ENCODE peak calls at places on chromosomes 13 and 19, in nine cellular contexts. One of them, this sample, is unnamed.
A peak's percentile ranks its signal among the peaks of the same experiment; 100 is the strongest.

GRCh38 chr19:30752876-30753275 is 380.7 kb downstream of the ZNF536 start:
- DNase-seq in suprapubic skin: no peak
- DNase-seq in HepG2: no peak
- DNase-seq in endothelial cell of umbilical vein: no peak
- DNase-seq in spleen: no peak
- DNase-seq in stomach: no peak
- DNase-seq in breast epithelium: no peak
- DNase-seq in sigmoid colon: no peak
- DNase-seq in vagina: peak; percentile 32
- DNase-seq in this sample: no peak

GRCh38 chr13:21018220-21018619 is 43.2 kb downstream of the LATS2 start:
- DNase-seq in endothelial cell of umbilical vein: no peak
- DNase-seq in breast epithelium: no peak
- DNase-seq in stomach: no peak
- DNase-seq in suprapubic skin: no peak
- DNase-seq in HepG2: no peak
- DNase-seq in sigmoid colon: no peak
- DNase-seq in spleen: no peak
- DNase-seq in vagina: no peak
- DNase-seq in this sample: no peak

GRCh38 chr19:58561373-58562125 is 3.1 kb upstream of the UBE2M start:
- DNase-seq in stomach: no peak
- DNase-seq in spleen: peak; percentile 78
- DNase-seq in HepG2: no peak
- DNase-seq in sigmoid colon: no peak
- DNase-seq in suprapubic skin: no peak
- DNase-seq in vagina: no peak
- DNase-seq in endothelial cell of umbilical vein: no peak
- DNase-seq in breast epithelium: no peak
- DNase-seq in this sample: no peak

GRCh38 chr19:18418034-18418724 is 1.0 kb upstream of the SSBP4 start:
- DNase-seq in HepG2: no peak
- DNase-seq in suprapubic skin: peak; percentile 80
- DNase-seq in breast epithelium: no peak
- DNase-seq in sigmoid colon: no peak
- DNase-seq in stomach: no peak
- DNase-seq in endothelial cell of umbilical vein: no peak
- DNase-seq in vagina: no peak
- DNase-seq in spleen: peak; percentile 85
- DNase-seq in this sample: no peak

GRCh38 chr13:79767126-79767525 is 286.2 kb downstream of the NDFIP2 start:
- DNase-seq in sigmoid colon: no peak
- DNase-seq in vagina: no peak
- DNase-seq in spleen: no peak
- DNase-seq in breast epithelium: no peak
- DNase-seq in suprapubic skin: no peak
- DNase-seq in endothelial cell of umbilical vein: peak; percentile 73
- DNase-seq in HepG2: no peak
- DNase-seq in stomach: no peak
- DNase-seq in this sample: no peak

GRCh38 chr13:66036024-66036614 is 1194.0 kb downstream of the PCDH9 start:
- DNase-seq in suprapubic skin: no peak
- DNase-seq in stomach: no peak
- DNase-seq in vagina: no peak
- DNase-seq in sigmoid colon: no peak
- DNase-seq in HepG2: no peak
- DNase-seq in breast epithelium: no peak
- DNase-seq in endothelial cell of umbilical vein: peak; percentile 4
- DNase-seq in spleen: no peak
- DNase-seq in this sample: no peak

GRCh38 chr13:98653471-98653985 is 76.6 kb upstream of the STK24 start:
- DNase-seq in sigmoid colon: peak; percentile 90
- DNase-seq in stomach: peak; percentile 88
- DNase-seq in breast epithelium: peak; percentile 76
- DNase-seq in HepG2: peak; percentile 63
- DNase-seq in endothelial cell of umbilical vein: peak; percentile 78
- DNase-seq in spleen: peak; percentile 85
- DNase-seq in suprapubic skin: peak; percentile 87
- DNase-seq in vagina: no peak
- DNase-seq in this sample: peak; percentile 69

GRCh38 chr13:51495300-51495699 is 42.5 kb upstream of the INTS6 start:
- DNase-seq in breast epithelium: no peak
- DNase-seq in HepG2: no peak
- DNase-seq in stomach: no peak
- DNase-seq in vagina: no peak
- DNase-seq in suprapubic skin: no peak
- DNase-seq in spleen: no peak
- DNase-seq in sigmoid colon: no peak
- DNase-seq in endothelial cell of umbilical vein: no peak
- DNase-seq in this sample: no peak

GRCh38 chr13:74450976-74451375 is 316.8 kb upstream of the KLF12 start:
- DNase-seq in stomach: no peak
- DNase-seq in endothelial cell of umbilical vein: no peak
- DNase-seq in sigmoid colon: no peak
- DNase-seq in breast epithelium: no peak
- DNase-seq in HepG2: no peak
- DNase-seq in spleen: no peak
- DNase-seq in suprapubic skin: no peak
- DNase-seq in vagina: no peak
- DNase-seq in this sample: no peak

GRCh38 chr19:14840206-14840605 is 5.2 kb upstream of the OR7A5 start:
- DNase-seq in breast epithelium: no peak
- DNase-seq in stomach: no peak
- DNase-seq in sigmoid colon: no peak
- DNase-seq in endothelial cell of umbilical vein: no peak
- DNase-seq in spleen: no peak
- DNase-seq in HepG2: no peak
- DNase-seq in suprapubic skin: no peak
- DNase-seq in vagina: no peak
- DNase-seq in this sample: no peak

GRCh38 chr13:24528816-24529398 is 16.3 kb upstream of the PARP4 start:
- DNase-seq in sigmoid colon: no peak
- DNase-seq in vagina: no peak
- DNase-seq in breast epithelium: no peak
- DNase-seq in spleen: no peak
- DNase-seq in HepG2: no peak
- DNase-seq in suprapubic skin: no peak
- DNase-seq in stomach: no peak
- DNase-seq in endothelial cell of umbilical vein: no peak
- DNase-seq in this sample: no peak

GRCh38 chr19:37303591-37304171 is 67.2 kb upstream of the ZNF527 start:
- DNase-seq in suprapubic skin: no peak
- DNase-seq in stomach: no peak
- DNase-seq in vagina: no peak
- DNase-seq in HepG2: no peak
- DNase-seq in sigmoid colon: peak; percentile 55
- DNase-seq in spleen: no peak
- DNase-seq in breast epithelium: no peak
- DNase-seq in endothelial cell of umbilical vein: no peak
- DNase-seq in this sample: no peak
- TF ChIP-seq POLR2AphosphoS5 in suprapubic skin: no peak
- TF ChIP-seq POLR2AphosphoS5 in stomach: no peak
- TF ChIP-seq POLR2AphosphoS5 in vagina: no peak
- TF ChIP-seq POLR2AphosphoS5 in HepG2: no peak
- TF ChIP-seq POLR2AphosphoS5 in sigmoid colon: no peak
- TF ChIP-seq POLR2AphosphoS5 in spleen: no peak
- TF ChIP-seq POLR2AphosphoS5 in breast epithelium: no peak
- TF ChIP-seq POLR2AphosphoS5 in endothelial cell of umbilical vein: no peak
- TF ChIP-seq POLR2AphosphoS5 in this sample: no peak

GRCh38 chr19:1113986-1114483 is 10.2 kb downstream of the GPX4 start:
- DNase-seq in breast epithelium: no peak
- DNase-seq in endothelial cell of umbilical vein: no peak
- DNase-seq in stomach: no peak
- DNase-seq in sigmoid colon: no peak
- DNase-seq in vagina: no peak
- DNase-seq in HepG2: no peak
- DNase-seq in spleen: peak; percentile 81
- DNase-seq in suprapubic skin: no peak
- DNase-seq in this sample: no peak

GRCh38 chr19:1116726-1117581 is 13.2 kb downstream of the GPX4 start:
- DNase-seq in endothelial cell of umbilical vein: no peak
- DNase-seq in vagina: no peak
- DNase-seq in spleen: peak; percentile 72
- DNase-seq in HepG2: no peak
- DNase-seq in sigmoid colon: no peak
- DNase-seq in breast epithelium: no peak
- DNase-seq in suprapubic skin: no peak
- DNase-seq in stomach: no peak
- DNase-seq in this sample: no peak

GRCh38 chr19:1113278-1113985 is 9.6 kb downstream of the GPX4 start:
- DNase-seq in HepG2: peak; percentile 89
- DNase-seq in breast epithelium: peak; percentile 96
- DNase-seq in endothelial cell of umbilical vein: peak; percentile 93
- DNase-seq in spleen: peak; percentile 96
- DNase-seq in stomach: peak; percentile 97
- DNase-seq in sigmoid colon: peak; percentile 98
- DNase-seq in vagina: no peak
- DNase-seq in suprapubic skin: peak; percentile 97
- DNase-seq in this sample: peak; percentile 99

GRCh38 chr19:1117654-1118053 is 13.9 kb downstream of the GPX4 start:
- DNase-seq in suprapubic skin: no peak
- DNase-seq in stomach: no peak
- DNase-seq in endothelial cell of umbilical vein: no peak
- DNase-seq in sigmoid colon: no peak
- DNase-seq in spleen: peak; percentile 71
- DNase-seq in breast epithelium: no peak
- DNase-seq in HepG2: no peak
- DNase-seq in vagina: no peak
- DNase-seq in this sample: no peak

DNA sequence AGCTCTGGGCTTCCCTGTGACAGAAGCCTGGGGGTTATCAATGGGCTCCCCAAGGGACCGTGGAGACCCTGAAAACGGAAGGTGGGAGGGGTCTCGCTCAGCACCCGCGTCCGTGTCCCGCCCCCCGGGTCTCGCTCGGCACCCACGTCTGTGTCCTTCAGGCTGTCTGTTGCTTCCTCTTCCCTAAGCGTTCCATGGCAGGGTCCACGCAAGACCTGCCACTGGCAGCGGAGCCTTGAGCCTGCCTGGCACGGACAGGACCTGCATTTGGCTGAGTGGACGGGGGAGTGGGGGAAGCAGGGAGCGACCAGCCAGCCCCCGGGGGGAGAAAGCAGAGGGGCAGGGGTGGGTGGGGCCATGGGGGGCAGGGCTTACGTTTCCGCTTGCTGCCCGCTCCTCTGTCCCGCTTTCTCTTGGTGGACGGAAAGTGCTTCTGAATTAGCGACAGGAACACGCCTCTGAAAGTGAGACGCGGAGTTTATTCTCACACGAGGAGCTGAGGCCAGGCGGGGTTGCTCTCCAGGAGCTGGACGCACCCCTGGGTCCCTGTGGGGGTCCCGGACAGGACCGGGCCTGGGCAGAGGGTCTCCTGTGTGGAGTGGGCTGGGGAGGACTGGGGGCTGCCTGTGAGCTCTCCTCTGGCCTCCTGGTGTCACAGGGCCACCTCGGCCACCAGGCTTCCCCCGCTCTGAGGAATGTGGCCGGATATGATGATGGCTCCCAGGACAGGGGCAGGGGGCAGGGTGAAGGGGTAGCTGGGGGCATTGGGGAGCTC is 12.0 kb downstream of the GPX4 start:
- DNase-seq in suprapubic skin: no peak
- DNase-seq in spleen: peak; percentile 72
- DNase-seq in stomach: no peak
- DNase-seq in endothelial cell of umbilical vein: no peak
- DNase-seq in HepG2: no peak
- DNase-seq in vagina: no peak
- DNase-seq in sigmoid colon: no peak
- DNase-seq in breast epithelium: no peak
- DNase-seq in this sample: no peak
- TF ChIP-seq POLR2A in suprapubic skin: no peak
- TF ChIP-seq POLR2A in spleen: no peak
- TF ChIP-seq POLR2A in stomach: no peak
- TF ChIP-seq POLR2A in endothelial cell of umbilical vein: no peak
- TF ChIP-seq POLR2A in HepG2: no peak
- TF ChIP-seq POLR2A in vagina: no peak
- TF ChIP-seq POLR2A in sigmoid colon: no peak
- TF ChIP-seq POLR2A in breast epithelium: no peak
- TF ChIP-seq POLR2A in this sample: no peak

DNA sequence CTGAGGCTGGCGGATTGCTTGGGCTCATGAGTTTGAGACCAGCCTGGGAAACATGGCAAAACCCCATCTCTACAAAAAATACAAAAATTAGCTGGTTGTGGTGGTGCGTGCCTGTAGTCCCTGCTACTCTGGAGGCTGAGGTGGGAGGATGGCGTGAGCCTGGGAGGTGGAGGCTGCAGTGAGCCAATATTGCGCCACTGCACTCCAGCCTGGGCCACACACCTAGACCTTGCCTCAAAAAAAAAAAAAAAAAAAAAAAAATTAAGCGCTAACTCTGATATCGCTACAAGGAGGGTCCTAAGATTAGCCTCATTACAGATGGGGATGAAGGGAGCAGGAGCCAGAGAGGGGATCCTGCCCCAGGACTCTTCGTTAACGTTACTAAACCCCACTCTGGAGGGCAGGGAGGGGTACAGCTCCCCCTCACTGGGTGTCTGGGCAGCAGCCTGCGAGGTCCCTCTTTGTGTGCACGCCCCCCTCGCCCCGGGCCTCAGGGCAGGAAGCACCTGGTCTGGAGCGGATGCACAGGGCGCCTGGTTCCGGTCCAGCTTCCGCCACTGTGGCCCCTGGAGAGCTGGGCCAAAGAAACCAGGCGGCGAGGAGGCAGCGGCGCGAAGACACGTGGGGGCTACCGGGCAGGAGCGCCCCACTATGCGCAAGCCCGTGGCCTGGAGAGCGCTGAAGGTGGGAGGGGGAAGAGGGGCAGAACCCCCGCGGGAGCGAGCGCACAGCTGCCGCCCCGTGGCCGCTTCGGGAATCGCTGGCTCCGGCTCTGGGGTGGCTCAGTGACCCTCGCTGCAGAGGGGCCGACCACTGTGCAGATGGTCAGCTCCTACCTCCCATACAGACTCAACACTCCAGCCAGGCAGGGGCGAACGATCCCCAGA is 1.5 kb upstream of the LYL1 start:
- DNase-seq in vagina: peak; percentile 84
- DNase-seq in stomach: peak; percentile 45
- DNase-seq in suprapubic skin: no peak
- DNase-seq in sigmoid colon: peak; percentile 86
- DNase-seq in breast epithelium: no peak
- DNase-seq in spleen: peak; percentile 98
- DNase-seq in HepG2: no peak
- DNase-seq in endothelial cell of umbilical vein: peak; percentile 94
- DNase-seq in this sample: peak; percentile 83
- TF ChIP-seq POLR2AphosphoS5 in vagina: peak; percentile 84
- TF ChIP-seq POLR2AphosphoS5 in stomach: no peak
- TF ChIP-seq POLR2AphosphoS5 in suprapubic skin: no peak
- TF ChIP-seq POLR2AphosphoS5 in sigmoid colon: peak; percentile 86
- TF ChIP-seq POLR2AphosphoS5 in breast epithelium: peak; percentile 92
- TF ChIP-seq POLR2AphosphoS5 in spleen: peak; percentile 100
- TF ChIP-seq POLR2AphosphoS5 in HepG2: no peak
- TF ChIP-seq POLR2AphosphoS5 in endothelial cell of umbilical vein: peak; percentile 99
- TF ChIP-seq POLR2AphosphoS5 in this sample: no peak

DNA sequence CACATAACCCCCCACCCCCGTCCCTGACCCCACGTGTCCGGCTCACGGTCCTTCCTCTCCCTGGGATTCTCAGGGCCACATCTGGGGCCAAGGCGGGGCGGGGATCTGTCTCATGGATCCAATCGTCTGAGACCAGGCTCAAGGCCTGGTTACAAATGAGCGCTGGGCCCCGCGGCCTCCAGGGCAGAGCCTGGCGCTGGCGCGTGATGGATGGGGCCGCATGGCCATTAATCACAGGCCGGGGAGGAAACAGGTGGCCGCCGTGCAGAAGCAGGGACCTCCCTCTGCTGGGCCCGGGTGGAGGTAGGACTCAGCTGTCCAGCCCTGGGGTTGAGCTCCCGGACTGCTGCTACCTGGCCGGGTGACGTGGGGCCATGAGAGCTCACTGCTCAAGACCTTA is 5.8 kb upstream of the TLE5 start:
- DNase-seq in vagina: no peak
- DNase-seq in suprapubic skin: no peak
- DNase-seq in stomach: no peak
- DNase-seq in HepG2: no peak
- DNase-seq in breast epithelium: no peak
- DNase-seq in spleen: peak; percentile 84
- DNase-seq in endothelial cell of umbilical vein: no peak
- DNase-seq in sigmoid colon: no peak
- DNase-seq in this sample: no peak
- TF ChIP-seq POLR2A in vagina: no peak
- TF ChIP-seq POLR2A in suprapubic skin: no peak
- TF ChIP-seq POLR2A in stomach: no peak
- TF ChIP-seq POLR2A in HepG2: no peak
- TF ChIP-seq POLR2A in breast epithelium: no peak
- TF ChIP-seq POLR2A in spleen: no peak
- TF ChIP-seq POLR2A in endothelial cell of umbilical vein: no peak
- TF ChIP-seq POLR2A in sigmoid colon: no peak
- TF ChIP-seq POLR2A in this sample: no peak